ENCODE peak calls at places on chromosomes 3 and 15, in eight cellular contexts. One of them, this sample, is unnamed.

GRCh38 chr3:20648294-20648693 is 462.3 kb upstream of the SGO1 start:
- DNase-seq in A172: peak; percentile 94
- DNase-seq in substantia nigra: no peak
- DNase-seq in occipital lobe: no peak
- DNase-seq in WTC11: no peak
- DNase-seq in stimulated activated CD4-positive, alpha-beta T cell treated with anti-CD3 and anti-CD28 coated beads, Interleukin-4, amount 100 ng/mL, for 4 hours: no peak
- DNase-seq in activated T-cell treated with anti-CD3 and anti-CD28 coated beads, Interleukin-2, amount 50 U/mL, for 1 hour: no peak
- DNase-seq in activated CD4-positive, alpha-beta T cell treated with anti-CD3 and anti-CD28 coated beads for 4 hours: no peak
- DNase-seq in this sample: peak; percentile 2

GRCh38 chr15:77907824-77908751 is 169.4 kb downstream of the TBC1D2B start:
- DNase-seq in A172: peak; percentile 69
- DNase-seq in substantia nigra: no peak
- DNase-seq in occipital lobe: no peak
- DNase-seq in WTC11: peak; percentile 85
- DNase-seq in stimulated activated CD4-positive, alpha-beta T cell treated with anti-CD3 and anti-CD28 coated beads, Interleukin-4, amount 100 ng/mL, for 4 hours: peak; percentile 62
- DNase-seq in activated T-cell treated with anti-CD3 and anti-CD28 coated beads, Interleukin-2, amount 50 U/mL, for 1 hour: peak; percentile 59
- DNase-seq in activated CD4-positive, alpha-beta T cell treated with anti-CD3 and anti-CD28 coated beads for 4 hours: no peak
- DNase-seq in this sample: peak; percentile 34

GRCh38 chr3:74000715-74001114 is 376.0 kb upstream of the PDZRN3 start:
- DNase-seq in A172: no peak
- DNase-seq in substantia nigra: no peak
- DNase-seq in occipital lobe: no peak
- DNase-seq in WTC11: no peak
- DNase-seq in stimulated activated CD4-positive, alpha-beta T cell treated with anti-CD3 and anti-CD28 coated beads, Interleukin-4, amount 100 ng/mL, for 4 hours: no peak
- DNase-seq in activated T-cell treated with anti-CD3 and anti-CD28 coated beads, Interleukin-2, amount 50 U/mL, for 1 hour: no peak
- DNase-seq in activated CD4-positive, alpha-beta T cell treated with anti-CD3 and anti-CD28 coated beads for 4 hours: no peak
- DNase-seq in this sample: no peak

GRCh38 chr3:86948840-86949239 is 42.1 kb downstream of the VGLL3 start:
- DNase-seq in A172: no peak
- DNase-seq in substantia nigra: no peak
- DNase-seq in occipital lobe: no peak
- DNase-seq in WTC11: no peak
- DNase-seq in stimulated activated CD4-positive, alpha-beta T cell treated with anti-CD3 and anti-CD28 coated beads, Interleukin-4, amount 100 ng/mL, for 4 hours: no peak
- DNase-seq in activated T-cell treated with anti-CD3 and anti-CD28 coated beads, Interleukin-2, amount 50 U/mL, for 1 hour: no peak
- DNase-seq in activated CD4-positive, alpha-beta T cell treated with anti-CD3 and anti-CD28 coated beads for 4 hours: no peak
- DNase-seq in this sample: peak; percentile 48

GRCh38 chr3:186815490-186815889 is 9.2 kb upstream of the RFC4 start:
- DNase-seq in A172: peak; percentile 88
- DNase-seq in substantia nigra: no peak
- DNase-seq in occipital lobe: no peak
- DNase-seq in WTC11: no peak
- DNase-seq in stimulated activated CD4-positive, alpha-beta T cell treated with anti-CD3 and anti-CD28 coated beads, Interleukin-4, amount 100 ng/mL, for 4 hours: no peak
- DNase-seq in activated T-cell treated with anti-CD3 and anti-CD28 coated beads, Interleukin-2, amount 50 U/mL, for 1 hour: no peak
- DNase-seq in activated CD4-positive, alpha-beta T cell treated with anti-CD3 and anti-CD28 coated beads for 4 hours: no peak
- DNase-seq in this sample: peak; percentile 6

GRCh38 chr15:38190501-38190900 is 62.1 kb upstream of the SPRED1 start:
- DNase-seq in A172: peak; percentile 49
- DNase-seq in substantia nigra: no peak
- DNase-seq in occipital lobe: no peak
- DNase-seq in WTC11: no peak
- DNase-seq in stimulated activated CD4-positive, alpha-beta T cell treated with anti-CD3 and anti-CD28 coated beads, Interleukin-4, amount 100 ng/mL, for 4 hours: no peak
- DNase-seq in activated T-cell treated with anti-CD3 and anti-CD28 coated beads, Interleukin-2, amount 50 U/mL, for 1 hour: no peak
- DNase-seq in activated CD4-positive, alpha-beta T cell treated with anti-CD3 and anti-CD28 coated beads for 4 hours: no peak
- DNase-seq in this sample: no peak

GRCh38 chr3:64685331-64685799 is 2.4 kb downstream of the ADAMTS9 start:
- DNase-seq in A172: no peak
- DNase-seq in substantia nigra: no peak
- DNase-seq in occipital lobe: no peak
- DNase-seq in WTC11: no peak
- DNase-seq in stimulated activated CD4-positive, alpha-beta T cell treated with anti-CD3 and anti-CD28 coated beads, Interleukin-4, amount 100 ng/mL, for 4 hours: no peak
- DNase-seq in activated T-cell treated with anti-CD3 and anti-CD28 coated beads, Interleukin-2, amount 50 U/mL, for 1 hour: no peak
- DNase-seq in activated CD4-positive, alpha-beta T cell treated with anti-CD3 and anti-CD28 coated beads for 4 hours: no peak
- DNase-seq in this sample: no peak

GRCh38 chr3:102415553-102415952 is 19.3 kb upstream of the ZPLD1 start:
- DNase-seq in A172: peak; percentile 24
- DNase-seq in substantia nigra: no peak
- DNase-seq in occipital lobe: no peak
- DNase-seq in WTC11: no peak
- DNase-seq in stimulated activated CD4-positive, alpha-beta T cell treated with anti-CD3 and anti-CD28 coated beads, Interleukin-4, amount 100 ng/mL, for 4 hours: no peak
- DNase-seq in activated T-cell treated with anti-CD3 and anti-CD28 coated beads, Interleukin-2, amount 50 U/mL, for 1 hour: no peak
- DNase-seq in activated CD4-positive, alpha-beta T cell treated with anti-CD3 and anti-CD28 coated beads for 4 hours: no peak
- DNase-seq in this sample: peak; percentile 10

GRCh38 chr3:197363553-197364409 is 65.4 kb upstream of the DLG1 start:
- DNase-seq in A172: no peak
- DNase-seq in substantia nigra: no peak
- DNase-seq in occipital lobe: no peak
- DNase-seq in WTC11: no peak
- DNase-seq in stimulated activated CD4-positive, alpha-beta T cell treated with anti-CD3 and anti-CD28 coated beads, Interleukin-4, amount 100 ng/mL, for 4 hours: no peak
- DNase-seq in activated T-cell treated with anti-CD3 and anti-CD28 coated beads, Interleukin-2, amount 50 U/mL, for 1 hour: no peak
- DNase-seq in activated CD4-positive, alpha-beta T cell treated with anti-CD3 and anti-CD28 coated beads for 4 hours: no peak
- DNase-seq in this sample: no peak

GRCh38 chr3:277873-278272 is 81.3 kb downstream of the CHL1 start:
- DNase-seq in A172: no peak
- DNase-seq in substantia nigra: no peak
- DNase-seq in occipital lobe: no peak
- DNase-seq in WTC11: no peak
- DNase-seq in stimulated activated CD4-positive, alpha-beta T cell treated with anti-CD3 and anti-CD28 coated beads, Interleukin-4, amount 100 ng/mL, for 4 hours: no peak
- DNase-seq in activated T-cell treated with anti-CD3 and anti-CD28 coated beads, Interleukin-2, amount 50 U/mL, for 1 hour: no peak
- DNase-seq in activated CD4-positive, alpha-beta T cell treated with anti-CD3 and anti-CD28 coated beads for 4 hours: no peak
- DNase-seq in this sample: no peak

GRCh38 chr15:65245096-65245849 is 34.0 kb upstream of the CILP start:
- DNase-seq in A172: no peak
- DNase-seq in substantia nigra: no peak
- DNase-seq in occipital lobe: no peak
- DNase-seq in WTC11: no peak
- DNase-seq in stimulated activated CD4-positive, alpha-beta T cell treated with anti-CD3 and anti-CD28 coated beads, Interleukin-4, amount 100 ng/mL, for 4 hours: no peak
- DNase-seq in activated T-cell treated with anti-CD3 and anti-CD28 coated beads, Interleukin-2, amount 50 U/mL, for 1 hour: no peak
- DNase-seq in activated CD4-positive, alpha-beta T cell treated with anti-CD3 and anti-CD28 coated beads for 4 hours: no peak
- DNase-seq in this sample: no peak

GRCh38 chr3:148208975-148209374 is 488.7 kb upstream of the AGTR1 start:
- DNase-seq in A172: no peak
- DNase-seq in substantia nigra: no peak
- DNase-seq in occipital lobe: no peak
- DNase-seq in WTC11: no peak
- DNase-seq in stimulated activated CD4-positive, alpha-beta T cell treated with anti-CD3 and anti-CD28 coated beads, Interleukin-4, amount 100 ng/mL, for 4 hours: no peak
- DNase-seq in activated T-cell treated with anti-CD3 and anti-CD28 coated beads, Interleukin-2, amount 50 U/mL, for 1 hour: no peak
- DNase-seq in activated CD4-positive, alpha-beta T cell treated with anti-CD3 and anti-CD28 coated beads for 4 hours: no peak
- DNase-seq in this sample: no peak

GRCh38 chr3:4741404-4742307 is 237.6 kb upstream of the BHLHE40 start:
- DNase-seq in A172: peak; percentile 99
- DNase-seq in substantia nigra: no peak
- DNase-seq in occipital lobe: peak; percentile 36
- DNase-seq in WTC11: no peak
- DNase-seq in stimulated activated CD4-positive, alpha-beta T cell treated with anti-CD3 and anti-CD28 coated beads, Interleukin-4, amount 100 ng/mL, for 4 hours: no peak
- DNase-seq in activated T-cell treated with anti-CD3 and anti-CD28 coated beads, Interleukin-2, amount 50 U/mL, for 1 hour: no peak
- DNase-seq in activated CD4-positive, alpha-beta T cell treated with anti-CD3 and anti-CD28 coated beads for 4 hours: no peak
- DNase-seq in this sample: peak; percentile 94

GRCh38 chr3:195352895-195353488 is 82.0 kb upstream of the XXYLT1 start:
- DNase-seq in A172: peak; percentile 51
- DNase-seq in substantia nigra: no peak
- DNase-seq in occipital lobe: no peak
- DNase-seq in WTC11: no peak
- DNase-seq in stimulated activated CD4-positive, alpha-beta T cell treated with anti-CD3 and anti-CD28 coated beads, Interleukin-4, amount 100 ng/mL, for 4 hours: no peak
- DNase-seq in activated T-cell treated with anti-CD3 and anti-CD28 coated beads, Interleukin-2, amount 50 U/mL, for 1 hour: no peak
- DNase-seq in activated CD4-positive, alpha-beta T cell treated with anti-CD3 and anti-CD28 coated beads for 4 hours: no peak
- DNase-seq in this sample: peak; percentile 46

GRCh38 chr3:71305246-71306206 is 278.0 kb downstream of the FOXP1 start:
- DNase-seq in A172: no peak
- DNase-seq in substantia nigra: no peak
- DNase-seq in occipital lobe: peak; percentile 11
- DNase-seq in WTC11: peak; percentile 77
- DNase-seq in stimulated activated CD4-positive, alpha-beta T cell treated with anti-CD3 and anti-CD28 coated beads, Interleukin-4, amount 100 ng/mL, for 4 hours: peak; percentile 25
- DNase-seq in activated T-cell treated with anti-CD3 and anti-CD28 coated beads, Interleukin-2, amount 50 U/mL, for 1 hour: peak; percentile 45
- DNase-seq in activated CD4-positive, alpha-beta T cell treated with anti-CD3 and anti-CD28 coated beads for 4 hours: peak; percentile 20
- DNase-seq in this sample: peak; percentile 31

GRCh38 chr3:197305854-197306253 is 7.4 kb upstream of the DLG1 start:
- DNase-seq in A172: peak; percentile 53
- DNase-seq in substantia nigra: no peak
- DNase-seq in occipital lobe: no peak
- DNase-seq in WTC11: no peak
- DNase-seq in stimulated activated CD4-positive, alpha-beta T cell treated with anti-CD3 and anti-CD28 coated beads, Interleukin-4, amount 100 ng/mL, for 4 hours: no peak
- DNase-seq in activated T-cell treated with anti-CD3 and anti-CD28 coated beads, Interleukin-2, amount 50 U/mL, for 1 hour: no peak
- DNase-seq in activated CD4-positive, alpha-beta T cell treated with anti-CD3 and anti-CD28 coated beads for 4 hours: no peak
- DNase-seq in this sample: no peak

GRCh38 chr3:7682822-7683229 is 818.8 kb upstream of the LMCD1 start:
- DNase-seq in A172: peak; percentile 37
- DNase-seq in substantia nigra: no peak
- DNase-seq in occipital lobe: no peak
- DNase-seq in WTC11: no peak
- DNase-seq in stimulated activated CD4-positive, alpha-beta T cell treated with anti-CD3 and anti-CD28 coated beads, Interleukin-4, amount 100 ng/mL, for 4 hours: no peak
- DNase-seq in activated T-cell treated with anti-CD3 and anti-CD28 coated beads, Interleukin-2, amount 50 U/mL, for 1 hour: no peak
- DNase-seq in activated CD4-positive, alpha-beta T cell treated with anti-CD3 and anti-CD28 coated beads for 4 hours: no peak
- DNase-seq in this sample: peak; percentile 88

GRCh38 chr3:54917172-54917571 is 10.7 kb downstream of the LRTM1 start:
- DNase-seq in A172: no peak
- DNase-seq in substantia nigra: no peak
- DNase-seq in occipital lobe: no peak
- DNase-seq in WTC11: no peak
- DNase-seq in stimulated activated CD4-positive, alpha-beta T cell treated with anti-CD3 and anti-CD28 coated beads, Interleukin-4, amount 100 ng/mL, for 4 hours: no peak
- DNase-seq in activated T-cell treated with anti-CD3 and anti-CD28 coated beads, Interleukin-2, amount 50 U/mL, for 1 hour: no peak
- DNase-seq in activated CD4-positive, alpha-beta T cell treated with anti-CD3 and anti-CD28 coated beads for 4 hours: no peak
- DNase-seq in this sample: no peak

GRCh38 chr15:43067717-43068461 is 37.9 kb downstream of the UBR1 start:
- DNase-seq in A172: no peak
- DNase-seq in substantia nigra: no peak
- DNase-seq in occipital lobe: no peak
- DNase-seq in WTC11: no peak
- DNase-seq in stimulated activated CD4-positive, alpha-beta T cell treated with anti-CD3 and anti-CD28 coated beads, Interleukin-4, amount 100 ng/mL, for 4 hours: no peak
- DNase-seq in activated T-cell treated with anti-CD3 and anti-CD28 coated beads, Interleukin-2, amount 50 U/mL, for 1 hour: no peak
- DNase-seq in activated CD4-positive, alpha-beta T cell treated with anti-CD3 and anti-CD28 coated beads for 4 hours: peak; percentile 5
- DNase-seq in this sample: no peak

GRCh38 chr15:53506370-53506769 is 253.1 kb downstream of the WDR72 start:
- DNase-seq in A172: no peak
- DNase-seq in substantia nigra: no peak
- DNase-seq in occipital lobe: no peak
- DNase-seq in WTC11: peak; percentile 13
- DNase-seq in stimulated activated CD4-positive, alpha-beta T cell treated with anti-CD3 and anti-CD28 coated beads, Interleukin-4, amount 100 ng/mL, for 4 hours: no peak
- DNase-seq in activated T-cell treated with anti-CD3 and anti-CD28 coated beads, Interleukin-2, amount 50 U/mL, for 1 hour: no peak
- DNase-seq in activated CD4-positive, alpha-beta T cell treated with anti-CD3 and anti-CD28 coated beads for 4 hours: no peak
- DNase-seq in this sample: no peak

GRCh38 chr15:73858062-73858461 is 15.3 kb upstream of the TBC1D21 start:
- DNase-seq in A172: no peak
- DNase-seq in substantia nigra: no peak
- DNase-seq in occipital lobe: no peak
- DNase-seq in WTC11: no peak
- DNase-seq in stimulated activated CD4-positive, alpha-beta T cell treated with anti-CD3 and anti-CD28 coated beads, Interleukin-4, amount 100 ng/mL, for 4 hours: no peak
- DNase-seq in activated T-cell treated with anti-CD3 and anti-CD28 coated beads, Interleukin-2, amount 50 U/mL, for 1 hour: no peak
- DNase-seq in activated CD4-positive, alpha-beta T cell treated with anti-CD3 and anti-CD28 coated beads for 4 hours: no peak
- DNase-seq in this sample: no peak

GRCh38 chr3:139559541-139559940 is 20.0 kb upstream of the RBP1 start:
- DNase-seq in A172: no peak
- DNase-seq in substantia nigra: no peak
- DNase-seq in occipital lobe: no peak
- DNase-seq in WTC11: no peak
- DNase-seq in stimulated activated CD4-positive, alpha-beta T cell treated with anti-CD3 and anti-CD28 coated beads, Interleukin-4, amount 100 ng/mL, for 4 hours: no peak
- DNase-seq in activated T-cell treated with anti-CD3 and anti-CD28 coated beads, Interleukin-2, amount 50 U/mL, for 1 hour: no peak
- DNase-seq in activated CD4-positive, alpha-beta T cell treated with anti-CD3 and anti-CD28 coated beads for 4 hours: no peak
- DNase-seq in this sample: peak; percentile 90

GRCh38 chr3:105676621-105677300 is 192.1 kb downstream of the CBLB start:
- DNase-seq in A172: no peak
- DNase-seq in substantia nigra: no peak
- DNase-seq in occipital lobe: no peak
- DNase-seq in WTC11: no peak
- DNase-seq in stimulated activated CD4-positive, alpha-beta T cell treated with anti-CD3 and anti-CD28 coated beads, Interleukin-4, amount 100 ng/mL, for 4 hours: peak; percentile 7
- DNase-seq in activated T-cell treated with anti-CD3 and anti-CD28 coated beads, Interleukin-2, amount 50 U/mL, for 1 hour: no peak
- DNase-seq in activated CD4-positive, alpha-beta T cell treated with anti-CD3 and anti-CD28 coated beads for 4 hours: no peak
- DNase-seq in this sample: no peak

GRCh38 chr3:23288286-23288685 is 85.2 kb downstream of the UBE2E2 start:
- DNase-seq in A172: no peak
- DNase-seq in substantia nigra: no peak
- DNase-seq in occipital lobe: no peak
- DNase-seq in WTC11: no peak
- DNase-seq in stimulated activated CD4-positive, alpha-beta T cell treated with anti-CD3 and anti-CD28 coated beads, Interleukin-4, amount 100 ng/mL, for 4 hours: no peak
- DNase-seq in activated T-cell treated with anti-CD3 and anti-CD28 coated beads, Interleukin-2, amount 50 U/mL, for 1 hour: no peak
- DNase-seq in activated CD4-positive, alpha-beta T cell treated with anti-CD3 and anti-CD28 coated beads for 4 hours: no peak
- DNase-seq in this sample: no peak

GRCh38 chr3:61612211-61612995 is 51.0 kb downstream of the PTPRG start:
- DNase-seq in A172: no peak
- DNase-seq in substantia nigra: no peak
- DNase-seq in occipital lobe: no peak
- DNase-seq in WTC11: no peak
- DNase-seq in stimulated activated CD4-positive, alpha-beta T cell treated with anti-CD3 and anti-CD28 coated beads, Interleukin-4, amount 100 ng/mL, for 4 hours: no peak
- DNase-seq in activated T-cell treated with anti-CD3 and anti-CD28 coated beads, Interleukin-2, amount 50 U/mL, for 1 hour: no peak
- DNase-seq in activated CD4-positive, alpha-beta T cell treated with anti-CD3 and anti-CD28 coated beads for 4 hours: no peak
- DNase-seq in this sample: no peak

GRCh38 chr3:153649286-153649839 is 471.8 kb upstream of the ARHGEF26 start:
- DNase-seq in A172: no peak
- DNase-seq in substantia nigra: no peak
- DNase-seq in occipital lobe: no peak
- DNase-seq in WTC11: no peak
- DNase-seq in stimulated activated CD4-positive, alpha-beta T cell treated with anti-CD3 and anti-CD28 coated beads, Interleukin-4, amount 100 ng/mL, for 4 hours: no peak
- DNase-seq in activated T-cell treated with anti-CD3 and anti-CD28 coated beads, Interleukin-2, amount 50 U/mL, for 1 hour: no peak
- DNase-seq in activated CD4-positive, alpha-beta T cell treated with anti-CD3 and anti-CD28 coated beads for 4 hours: no peak
- DNase-seq in this sample: no peak

GRCh38 chr3:187274977-187275338 is 16.6 kb downstream of the MASP1 start:
- DNase-seq in A172: no peak
- DNase-seq in substantia nigra: no peak
- DNase-seq in occipital lobe: no peak
- DNase-seq in WTC11: peak; percentile 77
- DNase-seq in stimulated activated CD4-positive, alpha-beta T cell treated with anti-CD3 and anti-CD28 coated beads, Interleukin-4, amount 100 ng/mL, for 4 hours: no peak
- DNase-seq in activated T-cell treated with anti-CD3 and anti-CD28 coated beads, Interleukin-2, amount 50 U/mL, for 1 hour: no peak
- DNase-seq in activated CD4-positive, alpha-beta T cell treated with anti-CD3 and anti-CD28 coated beads for 4 hours: no peak
- DNase-seq in this sample: no peak

This sample was measured in kidney glomerular epithelial cell.